ENCODE peak calls at places on chromosomes 3 and 15, in ten cellular contexts. F is GM20000, W is IMR-90, Q is esophagus muscularis mucosa, L is A549, K is LNCaP clone FGC, E is cardiac muscle cell, N is HCT116, C is nephron progenitor cell, G is tibial artery. U is an unnamed sample.

GRCh38 chr15:92725171-92725570 is 69.6 kb upstream of the FAM174B start:
- DNase-seq in F (no peak), W (no peak), Q (no peak), L (no peak), K (no peak), E (no peak), N (no peak), C (no peak), G (no peak), U (no peak)

GRCh38 chr3:42014949-42015533 is 53.1 kb upstream of the ULK4 start:
- DNase-seq in F (peak), W (no peak), Q (no peak), L (no peak), K (no peak), E (no peak), N (no peak), C (peak), G (peak), U (no peak)

GRCh38 chr3:132652640-132653270 is 6.9 kb downstream of the ACAD11 start:
- DNase-seq in F (no peak), W (peak), Q (no peak), L (no peak), K (no peak), E (no peak), N (no peak), C (no peak), G (no peak), U (no peak)

GRCh38 chr3:18946524-18946923 is 201.8 kb upstream of the KCNH8 start:
- DNase-seq in F (no peak), W (no peak), Q (no peak), L (no peak), K (no peak), E (peak), N (no peak), C (no peak), G (no peak), U (no peak)

GRCh38 chr3:112604536-112604935 is 36.4 kb downstream of the CCDC80 start:
- DNase-seq in F (no peak), W (peak), Q (no peak), L (no peak), K (no peak), E (no peak), N (no peak), C (no peak), G (no peak), U (peak)

GRCh38 chr3:172751188-172751571 is 654 bp downstream of the ECT2 start:
- DNase-seq in F (no peak), W (peak), Q (no peak), L (no peak), K (no peak), E (no peak), N (no peak), C (no peak), G (no peak), U (no peak)

GRCh38 chr15:51649659-51650521 is 27.3 kb upstream of the DMXL2 start:
- DNase-seq in F (peak), W (peak), Q (no peak), L (peak), K (peak), E (peak), N (peak), C (peak), G (peak), U (peak)

GRCh38 chr3:13549513-13550256 is 760 bp downstream of the FBLN2 start:
- DNase-seq in F (no peak), W (no peak), Q (no peak), L (no peak), K (no peak), E (no peak), N (no peak), C (no peak), G (peak), U (no peak)

GRCh38 chr3:81300324-81300927 is 461.0 kb downstream of the GBE1 start:
- DNase-seq in F (no peak), W (no peak), Q (no peak), L (no peak), K (no peak), E (no peak), N (no peak), C (no peak), G (no peak), U (no peak)

GRCh38 chr3:141466633-141467169 is 20.1 kb upstream of the RASA2 start:
- DNase-seq in F (no peak), W (no peak), Q (no peak), L (no peak), K (no peak), E (no peak), N (no peak), C (no peak), G (no peak), U (no peak)

GRCh38 chr3:141469712-141470111 is 17.1 kb upstream of the RASA2 start:
- DNase-seq in F (no peak), W (peak), Q (no peak), L (no peak), K (no peak), E (no peak), N (no peak), C (no peak), G (no peak), U (no peak)

GRCh38 chr3:141460097-141460704 is 26.6 kb upstream of the RASA2 start:
- DNase-seq in F (peak), W (peak), Q (peak), L (peak), K (peak), E (peak), N (peak), C (peak), G (peak), U (peak)

GRCh38 chr3:141462176-141462859 is 24.5 kb upstream of the RASA2 start:
- DNase-seq in F (peak), W (no peak), Q (no peak), L (no peak), K (no peak), E (no peak), N (no peak), C (no peak), G (no peak), U (no peak)

GRCh38 chr3:141465221-141465620 is 21.6 kb upstream of the RASA2 start:
- DNase-seq in F (no peak), W (peak), Q (no peak), L (no peak), K (no peak), E (no peak), N (no peak), C (no peak), G (no peak), U (no peak)
- TF ChIP-seq CTCF in F (no peak), W (peak), Q (peak), L (peak), K (peak), E (peak), N (no peak), C (no peak), G (peak), U (no peak)

DNA sequence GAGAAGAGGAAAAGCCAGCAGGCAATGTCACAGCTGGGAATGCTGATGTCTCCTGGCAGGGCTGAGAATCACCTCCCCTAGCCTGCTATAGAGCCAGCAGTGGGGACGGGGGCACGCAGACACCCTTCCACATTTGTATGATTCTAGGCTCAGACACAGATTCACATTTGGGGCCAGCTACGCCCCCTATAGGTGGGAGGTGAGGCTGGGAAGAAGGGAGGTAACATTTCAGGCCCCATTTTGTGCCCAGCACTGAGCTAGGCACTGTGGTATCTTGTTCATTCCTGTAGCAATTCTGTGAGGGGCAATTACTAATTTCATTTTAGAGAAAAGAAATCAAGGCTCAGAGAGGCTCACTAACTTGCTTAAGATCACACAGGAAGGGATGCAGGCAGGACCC is 15.9 kb upstream of the ACAD9 start:
- DNase-seq in F (no peak), W (no peak), Q (no peak), L (no peak), K (no peak), E (no peak), N (no peak), C (no peak), G (no peak), U (no peak)
- TF ChIP-seq CTCF in F (peak), W (peak), Q (no peak), L (no peak), K (peak), E (peak), N (peak), C (no peak), G (no peak), U (peak)

GRCh38 chr15:98647774-98648653 is at the start of gene IGF1R:
- DNase-seq in F (peak), W (peak), Q (peak), L (peak), K (no peak), E (peak), N (peak), C (peak), G (peak), U (peak)
- TF ChIP-seq CTCF in F (no peak), W (no peak), Q (no peak), L (peak), K (no peak), E (peak), N (peak), C (no peak), G (no peak), U (peak)

GRCh38 chr3:77873599-77873998 is 833.7 kb downstream of the ROBO2 start:
- DNase-seq in F (no peak), W (no peak), Q (no peak), L (no peak), K (no peak), E (no peak), N (no peak), C (no peak), G (no peak), U (no peak)
- TF ChIP-seq CTCF in F (no peak), W (no peak), Q (no peak), L (no peak), K (no peak), E (no peak), N (no peak), C (no peak), G (no peak), U (no peak)

DNA sequence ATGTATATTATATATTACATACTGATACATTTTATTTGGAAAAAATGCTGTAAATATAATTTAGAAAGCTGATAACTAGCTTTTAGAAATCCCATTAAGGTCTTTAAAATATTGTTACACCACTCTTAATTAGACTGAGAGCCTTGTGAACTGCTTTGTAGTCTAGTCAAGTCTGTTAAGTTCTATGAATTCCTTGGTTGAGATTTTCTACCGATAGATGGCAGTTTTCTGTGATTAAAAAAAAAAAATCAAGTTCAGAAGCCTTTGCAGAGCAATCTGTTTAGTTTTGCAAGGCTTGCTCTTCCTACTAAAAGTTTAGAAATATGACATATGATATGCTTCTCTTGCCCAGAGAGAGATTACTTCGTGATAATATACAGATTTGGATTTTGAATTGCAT is 60.4 kb upstream of the SLITRK3 start:
- DNase-seq in F (no peak), W (no peak), Q (no peak), L (no peak), K (no peak), E (no peak), N (no peak), C (no peak), G (no peak), U (no peak)
- TF ChIP-seq CTCF in F (no peak), W (no peak), Q (peak), L (peak), K (no peak), E (no peak), N (peak), C (no peak), G (no peak), U (no peak)

DNA sequence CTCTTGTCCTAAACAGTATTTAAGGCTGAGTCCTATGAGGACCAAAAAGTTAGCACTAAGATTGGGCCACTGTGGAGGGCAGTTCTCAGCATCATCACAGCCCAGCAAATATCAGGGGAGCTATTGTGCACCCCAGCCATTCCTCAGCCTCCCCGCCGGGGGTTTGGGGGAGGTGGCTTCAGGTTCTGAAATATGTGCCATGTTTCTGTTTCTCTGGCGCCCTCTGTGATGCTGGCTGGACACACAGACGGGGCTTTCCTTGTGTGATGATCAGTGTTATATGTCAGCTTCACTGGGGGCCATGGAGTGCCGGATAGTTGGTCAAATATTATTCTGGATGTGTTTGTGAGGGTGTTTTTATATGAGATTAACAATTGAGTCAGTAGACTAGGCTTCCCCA is 106.8 kb downstream of the GABRG3 start:
- DNase-seq in F (no peak), W (no peak), Q (no peak), L (no peak), K (no peak), E (no peak), N (no peak), C (no peak), G (no peak), U (no peak)
- TF ChIP-seq CTCF in F (no peak), W (no peak), Q (no peak), L (no peak), K (peak), E (no peak), N (no peak), C (no peak), G (no peak), U (no peak)

GRCh38 chr3:135304378-135304777 is 509.3 kb downstream of the EPHB1 start:
- DNase-seq in F (no peak), W (no peak), Q (no peak), L (no peak), K (no peak), E (no peak), N (no peak), C (no peak), G (no peak), U (no peak)

DNA sequence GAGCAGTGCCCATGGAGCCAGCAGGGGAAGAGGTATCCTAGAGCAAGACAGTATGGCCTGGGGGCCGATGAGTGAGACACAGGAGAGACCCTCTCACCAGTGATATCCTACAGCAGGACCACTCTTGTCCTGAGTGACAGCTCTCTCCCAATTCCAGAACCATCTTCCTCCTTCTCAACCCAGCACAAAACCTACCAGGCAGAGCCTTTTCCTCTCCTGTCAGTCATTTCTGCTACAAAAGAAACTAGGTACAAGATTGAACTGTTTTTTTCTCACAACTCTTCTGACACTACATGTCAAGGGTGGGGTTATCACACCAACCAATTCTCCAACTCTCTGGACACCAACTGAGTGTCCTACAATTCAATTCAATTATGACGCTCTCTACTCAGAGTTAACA is 506.6 kb downstream of the EPHB1 start:
- DNase-seq in F (no peak), W (no peak), Q (no peak), L (no peak), K (no peak), E (no peak), N (no peak), C (no peak), G (no peak), U (no peak)
- TF ChIP-seq CTCF in F (no peak), W (no peak), Q (no peak), L (no peak), K (no peak), E (no peak), N (no peak), C (no peak), G (no peak), U (no peak)

DNA sequence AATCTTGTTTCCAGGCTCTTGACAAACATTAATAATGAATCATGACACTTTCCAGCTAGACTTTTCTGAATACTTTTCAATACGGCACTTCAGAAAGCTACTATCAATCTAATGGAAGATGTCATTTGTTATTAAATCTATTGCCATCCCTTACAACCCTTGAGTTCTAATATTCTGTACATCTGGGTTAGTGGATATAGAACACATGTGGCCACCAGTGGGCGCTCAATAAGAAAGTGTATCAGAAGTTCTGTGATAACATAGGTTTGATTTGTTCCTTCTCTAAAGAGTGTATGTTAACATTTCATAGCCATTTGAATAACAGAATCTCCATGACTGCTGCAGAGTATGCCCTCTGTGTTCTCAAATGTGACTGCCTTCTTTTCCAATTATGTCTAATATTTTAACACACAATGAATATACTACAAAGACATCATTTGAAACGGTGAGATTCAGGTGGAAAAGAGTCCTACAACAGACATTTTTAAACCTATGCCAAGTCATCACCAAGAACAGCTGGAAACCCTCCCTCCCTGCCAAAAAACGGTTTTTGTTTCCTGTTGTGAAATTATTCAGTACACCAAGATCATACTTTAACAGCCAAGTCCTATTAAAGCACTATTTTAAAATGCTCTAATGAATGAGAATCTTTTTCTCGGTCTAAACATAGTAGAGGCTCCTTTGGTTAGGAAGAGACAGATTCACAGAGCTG is 22.2 kb downstream of the ALDH1A2 start:
- DNase-seq in F (peak), W (peak), Q (no peak), L (peak), K (no peak), E (peak), N (peak), C (peak), G (peak), U (peak)
- TF ChIP-seq CTCF in F (peak), W (peak), Q (peak), L (peak), K (peak), E (peak), N (peak), C (peak), G (peak), U (peak)

GRCh38 chr3:127761101-127761802 is 61.1 kb downstream of the MGLL start:
- DNase-seq in F (no peak), W (no peak), Q (no peak), L (no peak), K (no peak), E (no peak), N (no peak), C (no peak), G (no peak), U (no peak)
- TF ChIP-seq CTCF in F (no peak), W (no peak), Q (no peak), L (no peak), K (no peak), E (no peak), N (no peak), C (no peak), G (no peak), U (no peak)

U was measured in endothelial cell.